ENCODE peak calls at places on chromosomes 13 and 19, in four cellular contexts. Z is A549; T is CD8-positive, alpha-beta T cell; E is choroid plexus epithelial cell. N is an unnamed sample.

GRCh38 chr19:588758-589692 is 656 bp upstream of the HCN2 start:
- DNase-seq in T (no peak), E (no peak), Z (no peak), N (peak; percentile 46)

GRCh38 chr13:110108348-110109139 is 198.4 kb downstream of the COL4A1 start:
- DNase-seq in E (peak; percentile 95), T (no peak), Z (peak; percentile 77), N (peak; percentile 50)

GRCh38 chr19:7602935-7603497 is 7.4 kb downstream of the CAMSAP3 start:
- DNase-seq in Z (no peak), T (no peak), E (no peak), N (no peak)

GRCh38 chr13:111114362-111115050 is 604 bp upstream of the ARHGEF7 start:
- DNase-seq in T (no peak), E (peak; percentile 24), Z (no peak), N (no peak)

GRCh38 chr19:32606289-32606688 is 25.3 kb downstream of the PDCD5 start:
- DNase-seq in E (no peak), Z (no peak), T (no peak), N (no peak)

GRCh38 chr19:1063909-1064660 is 2.9 kb upstream of the ARHGAP45 start:
- DNase-seq in Z (no peak), T (no peak), E (no peak), N (no peak)

GRCh38 chr19:30888937-30889336 is 460.3 kb downstream of the TSHZ3 start:
- DNase-seq in Z (no peak), E (no peak), T (no peak), N (no peak)

GRCh38 chr19:6767081-6767356 is 216 bp downstream of the SH2D3A start:
- DNase-seq in E (no peak), Z (no peak), T (no peak), N (no peak)

GRCh38 chr13:32838985-32839384 is 177.2 kb upstream of the KL start:
- DNase-seq in T (no peak), E (peak; percentile 69), Z (no peak), N (no peak)

GRCh38 chr19:7729211-7729610 is 2.7 kb downstream of the CLEC4G start:
- DNase-seq in Z (no peak), E (no peak), T (no peak), N (no peak)

GRCh38 chr13:45137501-45137880 is 17.2 kb downstream of the GTF2F2 start:
- DNase-seq in Z (no peak), E (no peak), T (no peak), N (no peak)

GRCh38 chr19:46824887-46825730 is 25.5 kb downstream of the AP2S1 start:
- DNase-seq in T (no peak), Z (no peak), E (peak; percentile 44), N (no peak)

GRCh38 chr13:106919093-106919492 is 351.2 kb upstream of the ARGLU1 start:
- DNase-seq in T (no peak), E (peak; percentile 51), Z (no peak), N (no peak)

GRCh38 chr19:58570770-58571574 is 2.2 kb downstream of the MZF1 start:
- DNase-seq in E (no peak), T (no peak), Z (no peak), N (no peak)

GRCh38 chr19:45492627-45493470 is 4.0 kb downstream of the RTN2 start:
- DNase-seq in T (no peak), Z (no peak), E (peak; percentile 82), N (no peak)

GRCh38 chr13:24923305-24923640 is 159.3 kb downstream of the RNF17 start:
- DNase-seq in E (peak; percentile 88), T (no peak), Z (peak; percentile 4), N (no peak)

GRCh38 chr19:16820056-16820455 is 9.1 kb upstream of the SIN3B start:
- DNase-seq in E (no peak), Z (no peak), T (no peak), N (no peak)

GRCh38 chr13:23724196-23724970 is 154.2 kb downstream of the TNFRSF19 start:
- DNase-seq in E (no peak), Z (no peak), T (no peak), N (peak; percentile 55)

GRCh38 chr13:69641773-69642172 is 465.9 kb upstream of the ATXN8OS start:
- DNase-seq in E (no peak), Z (no peak), T (no peak), N (no peak)

GRCh38 chr19:22422220-22422619 is at the start of gene ZNF98:
- DNase-seq in Z (no peak), T (no peak), E (no peak), N (no peak)
- H3K4me3 ChIP-seq in Z (no peak within 1 kb of the TSS), T (no peak within 1 kb of the TSS), E (no peak within 1 kb of the TSS), N (no peak within 1 kb of the TSS)

DNA sequence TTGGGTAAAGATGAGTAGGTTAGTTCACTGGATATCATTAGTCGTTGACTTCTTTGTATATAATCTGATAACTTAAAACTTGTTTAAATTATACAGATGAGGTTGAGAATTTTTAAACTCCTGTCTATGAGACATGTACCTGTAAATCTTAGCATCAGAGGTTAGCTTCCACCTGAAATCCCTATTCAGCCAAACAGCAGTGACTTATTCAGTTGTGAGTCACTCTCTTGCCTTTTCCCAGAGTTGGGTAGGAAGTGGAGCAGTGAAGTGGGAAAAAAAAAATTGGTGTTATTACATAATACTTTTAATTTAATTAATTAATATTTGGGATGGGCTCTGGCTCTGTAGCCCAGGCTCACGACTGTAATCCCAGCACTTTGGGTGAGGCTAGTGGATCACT is 32.8 kb downstream of the ZNF701 start:
- DNase-seq in E (no peak), Z (no peak), T (no peak), N (no peak)
- H3K4me3 ChIP-seq in E (no peak overlapping the region), Z (no peak overlapping the region), T (no peak overlapping the region), N (no peak overlapping the region)

GRCh38 chr19:12043752-12044422 is 8.4 kb upstream of the ZNF433 start:
- DNase-seq in E (no peak), Z (no peak), T (no peak), N (no peak)
- H3K4me3 ChIP-seq in E (no peak overlapping the region), Z (no peak overlapping the region), T (no peak overlapping the region), N (no peak overlapping the region)

GRCh38 chr19:48468806-48469055 is 438 bp upstream of the CYTH2 start:
- DNase-seq in T (no peak), Z (no peak), E (no peak), N (peak; percentile 99)
- H3K4me3 ChIP-seq in T (peak overlapping the region; percentile 40), Z (peak overlapping the region; percentile 35), E (peak overlapping the region; percentile 32), N (peak overlapping the region; percentile 72)

GRCh38 chr19:38265213-38265861 is 964 bp downstream of the SPINT2 start:
- DNase-seq in T (peak; percentile 48), E (peak; percentile 50), Z (peak; percentile 86), N (no peak)
- H3K4me3 ChIP-seq in T (peak overlapping the region; percentile 89), E (no peak overlapping the region), Z (peak overlapping the region; percentile 67), N (no peak overlapping the region)

GRCh38 chr13:60214213-60215079 is 50.7 kb upstream of the DIAPH3 start:
- DNase-seq in Z (no peak), E (no peak), T (no peak), N (no peak)
- H3K4me3 ChIP-seq in Z (no peak overlapping the region), E (no peak overlapping the region), T (no peak overlapping the region), N (no peak overlapping the region)

GRCh38 chr19:3480383-3481091 is at the start of gene SMIM24:
- DNase-seq in T (no peak), E (no peak), Z (no peak), N (no peak)
- H3K4me3 ChIP-seq in T (no peak within 1 kb of the TSS), E (no peak within 1 kb of the TSS), Z (no peak within 1 kb of the TSS), N (no peak within 1 kb of the TSS)

GRCh38 chr19:43781630-43782310 is 997 bp upstream of the KCNN4 start:
- DNase-seq in Z (no peak), T (no peak), E (no peak), N (no peak)

GRCh38 chr19:43779147-43779819 is 1.5 kb downstream of the KCNN4 start:
- DNase-seq in Z (no peak), T (no peak), E (no peak), N (no peak)

GRCh38 chr19:43782311-43782660 is 1.5 kb upstream of the KCNN4 start:
- DNase-seq in T (no peak), Z (no peak), E (no peak), N (no peak)

GRCh38 chr19:43779820-43780219 is 953 bp downstream of the KCNN4 start:
- DNase-seq in Z (peak; percentile 65), T (no peak), E (no peak), N (no peak)

DNA sequence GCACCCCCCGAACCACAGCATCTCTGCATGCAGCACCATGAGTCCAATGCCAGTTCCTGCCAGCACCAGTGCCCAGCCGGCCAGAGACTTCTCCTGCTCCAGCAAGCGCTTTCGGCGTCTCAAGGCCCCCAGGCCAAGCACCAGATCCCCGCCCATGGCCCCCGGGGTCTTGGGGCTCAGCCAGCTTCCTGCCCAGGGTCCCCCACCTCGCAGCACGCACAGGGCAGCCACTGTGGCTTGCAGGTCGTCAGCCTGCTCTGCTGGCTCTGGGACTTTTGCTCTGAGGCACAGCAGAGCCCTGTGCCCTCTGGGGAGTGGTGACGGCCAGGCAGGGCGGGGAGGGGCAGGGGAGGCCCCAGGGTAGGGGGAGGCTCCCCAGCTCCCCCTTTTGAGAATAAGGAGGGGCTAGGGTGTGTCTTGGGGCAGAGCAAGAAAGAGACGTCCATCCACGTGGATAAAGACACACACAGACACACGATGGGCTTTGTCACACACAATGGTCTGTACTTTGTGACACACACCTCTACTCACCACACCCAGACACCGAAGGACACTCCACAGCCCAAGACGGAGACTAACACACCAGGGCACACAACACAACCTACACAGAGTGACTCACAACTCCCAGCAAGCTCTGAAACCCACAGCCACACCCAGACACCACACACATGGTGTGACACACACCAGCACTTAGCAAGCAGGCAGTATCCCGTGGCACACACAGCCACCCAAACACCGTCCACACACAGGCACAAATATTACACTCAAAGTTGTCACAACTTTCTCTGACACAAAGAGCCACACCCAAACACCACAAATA is at the start of gene KCNN4:
- DNase-seq in E (peak; percentile 43), T (peak; percentile 72), Z (peak; percentile 77), N (no peak)
- H3K4me3 ChIP-seq in E (no peak within 1 kb of the TSS), T (peak within 1 kb of the TSS; percentile 49), Z (peak within 1 kb of the TSS; percentile 50), N (no peak within 1 kb of the TSS)

GRCh38 chr19:41499899-41500298 is 56.9 kb downstream of the ERICH4 start:
- DNase-seq in E (no peak), Z (no peak), T (no peak), N (no peak)
- H3K4me3 ChIP-seq in E (no peak overlapping the region), Z (no peak overlapping the region), T (no peak overlapping the region), N (no peak overlapping the region)

DNA sequence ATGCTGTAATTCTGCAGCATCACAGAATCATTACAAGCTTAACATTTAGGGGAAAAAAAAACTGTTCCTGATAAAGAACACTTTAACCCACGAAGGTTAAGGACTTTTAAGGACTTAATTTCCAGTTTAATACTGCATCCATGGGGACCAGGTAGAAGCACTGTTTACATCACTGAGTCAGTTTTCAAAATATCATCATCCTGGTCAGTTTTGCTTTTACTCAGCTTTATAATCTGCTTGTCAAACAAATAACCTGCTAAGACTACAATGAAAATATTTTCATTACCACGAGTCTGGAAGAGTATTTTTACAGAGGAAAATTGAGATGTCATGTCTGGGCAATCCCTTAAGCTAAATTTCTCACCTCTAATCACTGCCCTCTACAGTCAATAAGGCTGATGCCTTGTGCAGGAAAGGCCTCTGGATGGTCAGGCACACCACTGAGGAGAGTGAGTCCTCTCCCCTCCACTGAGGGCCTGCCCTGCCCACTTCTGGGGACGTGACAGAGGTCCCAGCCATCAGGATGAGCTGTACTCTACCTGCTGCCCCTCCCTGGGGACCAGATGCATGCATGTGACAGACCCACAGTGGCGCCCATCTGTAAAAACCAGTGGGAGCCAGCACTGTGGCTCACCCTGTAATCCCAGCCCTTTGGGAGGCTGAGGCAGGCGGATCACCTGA is 31.0 kb downstream of the FOXO1 start:
- DNase-seq in E (no peak), T (no peak), Z (no peak), N (no peak)
- H3K4me3 ChIP-seq in E (no peak overlapping the region), T (no peak overlapping the region), Z (no peak overlapping the region), N (no peak overlapping the region)

N was measured in BE2C.